ENCODE peak calls at places on chromosomes 3 and 15, in seven cellular contexts. H is ovary; D is upper lobe of right lung; V is left lobe of liver; N is Karpas-422; Q is adipocyte; T is effector memory CD8-positive, alpha-beta T cell. L is an unnamed sample.
A peak's percentile ranks its signal among the peaks of the same experiment; 100 is the strongest.

GRCh38 chr3:15454965-15455364 is 27.6 kb downstream of the EAF1 start:
- DNase-seq in H (no peak), D (no peak), N (no peak), T (no peak), V (no peak), Q (no peak), L (no peak)

GRCh38 chr3:128767351-128767750 is 41.4 kb downstream of the RAB7A start:
- DNase-seq in H (no peak), V (no peak), T (no peak), N (no peak), Q (no peak), D (no peak), L (no peak)

GRCh38 chr3:43621406-43621973 is 321 bp downstream of the ANO10 start:
- DNase-seq in N (no peak), D (no peak), H (no peak), Q (peak; percentile 60), V (no peak), T (no peak), L (no peak)

GRCh38 chr15:80640546-80641121 is 54.5 kb upstream of the ABHD17C start:
- DNase-seq in N (no peak), Q (no peak), D (no peak), T (no peak), V (no peak), H (no peak), L (no peak)

GRCh38 chr3:65796676-65797075 is 242.0 kb downstream of the MAGI1 start:
- DNase-seq in V (no peak), T (no peak), N (no peak), D (no peak), H (no peak), Q (no peak), L (no peak)

GRCh38 chr15:99983171-99983891 is 250.1 kb upstream of the LYSMD4 start:
- DNase-seq in H (no peak), V (no peak), N (no peak), Q (no peak), T (no peak), D (no peak), L (no peak)

GRCh38 chr3:175836622-175837021 is 977.5 kb downstream of the NAALADL2 start:
- DNase-seq in N (no peak), T (no peak), Q (no peak), H (no peak), D (no peak), V (no peak), L (no peak)

GRCh38 chr3:155744626-155745324 is at the start of gene PLCH1:
- DNase-seq in N (peak; percentile 74), V (peak; percentile 49), D (peak; percentile 88), H (peak; percentile 27), T (peak; percentile 9), Q (peak; percentile 76), L (peak; percentile 77)

GRCh38 chr15:88535100-88535499 is 11.4 kb downstream of the DET1 start:
- DNase-seq in Q (no peak), H (no peak), N (no peak), V (no peak), D (no peak), T (no peak), L (no peak)

GRCh38 chr3:130760922-130761321 is 14.3 kb upstream of the PIK3R4 start:
- DNase-seq in Q (peak; percentile 25), V (no peak), N (no peak), D (no peak), H (no peak), T (no peak), L (no peak)

GRCh38 chr15:42880121-42880520 is 40.5 kb downstream of the TTBK2 start:
- DNase-seq in D (no peak), V (no peak), Q (no peak), H (no peak), N (no peak), T (no peak), L (no peak)

GRCh38 chr3:11803977-11804903 is 42.4 kb downstream of the TAMM41 start:
- DNase-seq in D (no peak), Q (peak; percentile 75), N (peak; percentile 89), V (no peak), T (peak; percentile 17), H (no peak), L (no peak)

GRCh38 chr15:77622212-77622941 is 10.3 kb downstream of the LINGO1 start:
- DNase-seq in Q (no peak), V (no peak), N (no peak), D (no peak), H (no peak), T (no peak), L (no peak)

GRCh38 chr3:156176048-156176447 is 55.7 kb downstream of the KCNAB1 start:
- DNase-seq in D (no peak), H (no peak), Q (no peak), N (no peak), V (no peak), T (no peak), L (no peak)

GRCh38 chr15:80418892-80419537 is 14.8 kb downstream of the ARNT2 start:
- DNase-seq in V (no peak), N (peak; percentile 75), D (no peak), Q (peak; percentile 80), T (no peak), H (no peak), L (no peak)

GRCh38 chr3:47605646-47606045 is 27.0 kb upstream of the CSPG5 start:
- DNase-seq in D (no peak), N (no peak), T (no peak), Q (no peak), H (no peak), V (no peak), L (no peak)

GRCh38 chr3:51245871-51246270 is 139.2 kb upstream of the MANF start:
- DNase-seq in H (no peak), Q (no peak), N (no peak), D (no peak), V (no peak), T (no peak), L (no peak)

GRCh38 chr3:146542968-146543367 is 1.4 kb downstream of the PLSCR1 start:
- DNase-seq in Q (no peak), V (no peak), D (no peak), T (no peak), N (no peak), H (no peak), L (no peak)

GRCh38 chr3:67863869-67864268 is 209.5 kb upstream of the SUCLG2 start:
- DNase-seq in D (no peak), H (no peak), T (no peak), N (peak; percentile 61), Q (peak; percentile 4), V (no peak), L (no peak)

GRCh38 chr3:185188816-185189215 is 36.0 kb upstream of the C3orf70 start:
- DNase-seq in V (no peak), N (no peak), T (no peak), Q (no peak), H (no peak), D (no peak), L (no peak)